ENCODE peak calls at places on chromosomes 11 and 22, in ten cellular contexts. I, E, R, A, C, N, Z, X, H and S are unnamed samples.

GRCh38 chr11:3840289-3840869 is 380 bp downstream of the RHOG start:
- DNase-seq in X (peak; percentile 50), I (no peak), H (no peak), N (no peak), C (peak; percentile 63), E (no peak), Z (no peak), R (peak; percentile 42), A (no peak), S (no peak)

GRCh38 chr11:96257972-96258951 is 84.7 kb downstream of the MAML2 start:
- DNase-seq in A (no peak), Z (no peak), E (no peak), R (peak; percentile 73), X (peak; percentile 90), I (no peak), C (no peak), N (no peak), H (no peak), S (no peak)

GRCh38 chr11:114272311-114272710 is 23.9 kb upstream of the NNMT start:
- DNase-seq in X (no peak), H (no peak), C (no peak), Z (no peak), N (no peak), I (no peak), R (no peak), E (no peak), A (no peak), S (no peak)

GRCh38 chr11:35539781-35540281 is 14.4 kb upstream of the PAMR1 start:
- DNase-seq in A (peak; percentile 66), H (peak; percentile 96), N (peak; percentile 58), X (no peak), Z (no peak), I (no peak), R (no peak), E (peak; percentile 69), C (no peak), S (peak; percentile 62)

GRCh38 chr11:129814244-129814992 is 1.2 kb upstream of the TMEM45B start:
- DNase-seq in E (no peak), R (peak; percentile 84), I (no peak), H (no peak), X (peak; percentile 34), A (no peak), C (no peak), Z (no peak), N (peak; percentile 97), S (no peak)

GRCh38 chr11:73185680-73186293 is 32.3 kb upstream of the P2RY2 start:
- DNase-seq in A (no peak), N (no peak), E (peak; percentile 63), H (peak; percentile 53), C (no peak), Z (no peak), I (peak; percentile 23), X (no peak), R (no peak), S (peak; percentile 82)

GRCh38 chr11:80980221-80980620 is 1539.4 kb upstream of the TENM4 start:
- DNase-seq in E (no peak), R (no peak), I (no peak), Z (no peak), H (peak; percentile 58), A (no peak), N (no peak), X (no peak), C (no peak), S (no peak)

GRCh38 chr11:5123802-5124521 is 14.2 kb downstream of the OR52A5 start:
- DNase-seq in H (peak; percentile 82), E (peak; percentile 26), X (peak; percentile 54), A (peak; percentile 24), I (peak; percentile 58), C (peak; percentile 68), N (peak; percentile 78), Z (peak; percentile 43), R (peak; percentile 26), S (peak; percentile 92)

GRCh38 chr11:124595302-124595701 is 15.9 kb upstream of the PANX3 start:
- DNase-seq in H (no peak), I (no peak), R (no peak), C (no peak), E (no peak), X (no peak), N (no peak), Z (no peak), A (no peak), S (no peak)

GRCh38 chr11:82458147-82458546 is 275.5 kb downstream of the FAM181B start:
- DNase-seq in E (no peak), H (no peak), I (no peak), R (no peak), N (no peak), X (no peak), C (no peak), A (no peak), Z (no peak), S (no peak)

DNA sequence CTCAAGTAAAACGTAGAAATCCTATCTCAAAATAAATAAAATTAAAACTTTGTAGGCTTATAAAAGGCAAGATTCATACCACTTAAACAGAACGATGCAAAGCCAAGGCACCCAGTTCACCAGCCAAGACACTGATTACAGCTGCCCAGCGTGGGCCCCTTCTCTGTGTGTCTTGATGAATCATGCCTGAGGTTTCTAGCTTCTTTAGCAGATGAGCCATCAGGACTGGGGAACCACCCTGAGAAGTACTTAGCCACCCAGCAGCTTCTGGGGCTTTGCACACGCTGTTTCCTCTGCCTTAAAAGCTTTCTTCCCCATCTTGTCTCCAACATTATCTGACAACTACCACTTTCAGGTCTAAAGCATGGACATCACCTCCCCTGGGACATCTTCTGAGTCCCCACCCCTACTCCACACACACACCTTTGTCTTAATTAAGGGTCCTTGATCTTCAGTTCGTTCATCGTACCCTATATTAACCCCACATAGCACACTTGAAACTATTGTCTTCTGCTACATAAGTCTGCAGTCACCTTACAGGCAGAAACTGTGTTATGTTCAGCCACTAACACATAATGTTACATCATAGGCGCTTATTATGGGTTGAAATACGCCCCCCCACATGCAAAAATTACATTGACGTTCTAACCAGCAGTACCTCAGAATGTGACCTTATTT is 8.7 kb upstream of the LAYN start:
- DNase-seq in H (peak; percentile 82), C (no peak), I (no peak), Z (no peak), X (peak; percentile 87), E (no peak), R (no peak), A (no peak), N (peak; percentile 59), S (peak; percentile 96)
- H3K4me3 ChIP-seq in H (no peak overlapping the region), C (no peak overlapping the region), I (no peak overlapping the region), Z (no peak overlapping the region), X (peak overlapping the region; percentile 11), E (no peak overlapping the region), R (no peak overlapping the region), A (no peak overlapping the region), N (no peak overlapping the region), S (peak overlapping the region; percentile 6)

DNA sequence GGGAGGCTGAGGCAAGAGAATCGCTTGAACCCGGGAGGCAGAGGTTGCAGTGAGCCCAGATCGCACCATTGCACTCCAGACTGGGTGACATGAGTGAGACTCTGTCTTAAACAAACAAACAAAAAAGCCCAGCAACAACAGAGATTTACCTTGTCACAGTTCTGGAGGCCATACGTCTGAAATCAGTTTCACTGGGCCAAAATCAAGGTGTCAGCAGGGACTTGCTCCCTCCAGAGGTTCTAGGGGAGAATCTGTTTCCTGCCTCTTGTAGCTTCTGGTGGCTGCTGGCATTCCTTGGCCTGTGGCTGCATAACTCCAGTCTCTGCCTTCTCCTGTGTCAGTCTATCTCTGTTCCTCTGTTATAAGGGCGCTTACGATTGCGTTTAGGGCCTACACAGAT is 1.5 kb downstream of the DDX10 start:
- DNase-seq in E (no peak), X (no peak), R (no peak), H (no peak), I (no peak), N (peak; percentile 39), Z (no peak), C (no peak), A (no peak), S (no peak)
- H3K4me3 ChIP-seq in E (peak overlapping the region; percentile 98), X (peak overlapping the region; percentile 82), R (no peak overlapping the region), H (no peak overlapping the region), I (peak overlapping the region; percentile 96), N (no peak overlapping the region), Z (no peak overlapping the region), C (no peak overlapping the region), A (peak overlapping the region; percentile 95), S (peak overlapping the region; percentile 94)

DNA sequence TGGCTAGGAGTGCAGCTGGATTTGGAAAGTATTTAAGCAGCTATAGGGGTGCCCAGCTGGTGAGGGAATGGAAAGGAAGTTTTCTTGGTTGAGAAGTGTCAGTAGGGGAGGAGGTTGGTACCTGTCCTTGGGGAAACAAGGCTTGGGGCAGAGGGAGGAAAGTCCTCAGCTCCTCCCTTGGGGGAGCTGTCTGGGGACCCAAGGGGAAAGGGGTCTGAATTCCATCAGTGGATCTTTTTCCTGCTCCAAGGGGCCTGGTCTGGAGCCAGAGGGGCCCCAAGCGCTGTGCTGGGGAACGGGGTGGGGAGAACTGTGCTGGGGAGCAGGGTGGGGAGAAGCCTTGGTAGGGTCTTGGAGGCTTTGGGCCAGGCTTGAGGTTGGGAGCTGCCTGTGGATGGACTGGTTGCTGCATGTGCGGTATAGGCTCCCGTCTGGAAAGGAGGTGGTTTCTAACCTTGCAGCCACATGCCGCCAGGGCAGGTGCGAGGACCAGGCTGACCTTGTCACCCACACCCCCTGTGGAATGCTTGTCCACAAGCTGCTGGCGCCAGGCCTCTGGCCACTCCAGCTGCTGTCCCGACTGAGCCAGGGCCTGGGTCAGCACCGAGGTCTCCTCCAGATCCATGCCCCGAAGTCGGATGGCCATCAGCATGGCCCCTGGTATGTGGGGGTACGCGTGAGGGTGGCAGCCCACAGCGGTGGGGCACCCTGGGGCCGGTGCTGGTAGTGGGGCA is 963 bp downstream of the TYMP start:
- DNase-seq in R (no peak), C (no peak), I (no peak), H (no peak), X (peak; percentile 17), E (no peak), Z (no peak), N (peak; percentile 39), A (no peak), S (no peak)
- H3K4me3 ChIP-seq in R (no peak overlapping the region), C (no peak overlapping the region), I (peak overlapping the region; percentile 53), H (peak overlapping the region; percentile 62), X (no peak overlapping the region), E (peak overlapping the region; percentile 69), Z (no peak overlapping the region), N (no peak overlapping the region), A (peak overlapping the region; percentile 74), S (peak overlapping the region; percentile 79)

GRCh38 chr22:25493794-25494193 is 70.7 kb upstream of the GRK3 start:
- DNase-seq in I (no peak), H (no peak), X (no peak), A (no peak), N (no peak), E (no peak), R (no peak), Z (no peak), C (no peak), S (no peak)

GRCh38 chr22:25492950-25493790 is 71.3 kb upstream of the GRK3 start:
- DNase-seq in H (no peak), R (no peak), C (no peak), I (no peak), E (no peak), Z (no peak), A (no peak), N (no peak), X (no peak), S (no peak)

GRCh38 chr22:25495286-25495685 is 69.2 kb upstream of the GRK3 start:
- DNase-seq in N (no peak), A (no peak), Z (no peak), E (no peak), R (no peak), H (peak; percentile 3), X (no peak), I (no peak), C (no peak), S (no peak)

GRCh38 chr22:25496396-25497064 is 67.9 kb upstream of the GRK3 start:
- DNase-seq in E (no peak), H (no peak), C (no peak), R (no peak), I (no peak), N (no peak), X (no peak), A (no peak), Z (no peak), S (peak; percentile 82)

GRCh38 chr22:25494774-25495173 is 69.7 kb upstream of the GRK3 start:
- DNase-seq in H (no peak), R (no peak), E (no peak), Z (no peak), C (no peak), I (no peak), X (no peak), N (no peak), A (no peak), S (no peak)
- H3K4me3 ChIP-seq in H (no peak overlapping the region), R (no peak overlapping the region), E (no peak overlapping the region), Z (no peak overlapping the region), C (no peak overlapping the region), I (no peak overlapping the region), X (no peak overlapping the region), N (no peak overlapping the region), A (no peak overlapping the region), S (no peak overlapping the region)